ENCODE peak calls at places on chromosomes 13 and 19, in seven cellular contexts. Q, U, I, J, W, K and P are unnamed samples.

GRCh38 chr13:25683056-25683455 is 311.3 kb downstream of the ATP8A2 start:
- DNase-seq in J (no peak), I (no peak), W (no peak), K (no peak), U (no peak), Q (no peak), P (no peak)

GRCh38 chr19:1169921-1170885 is 3.9 kb downstream of the SBNO2 start:
- DNase-seq in K (peak), Q (no peak), I (no peak), U (no peak), W (peak), J (peak), P (peak)

GRCh38 chr19:31114585-31114984 is 234.7 kb downstream of the TSHZ3 start:
- DNase-seq in U (no peak), J (peak), W (no peak), Q (no peak), I (no peak), K (no peak), P (no peak)

GRCh38 chr19:10084803-10085202 is 1.3 kb upstream of the SHFL start:
- DNase-seq in W (no peak), J (no peak), K (no peak), Q (no peak), I (no peak), U (no peak), P (no peak)

GRCh38 chr19:18287836-18288772 is 6.7 kb upstream of the JUND start:
- DNase-seq in Q (no peak), W (no peak), K (no peak), I (no peak), J (peak), U (no peak), P (no peak)

GRCh38 chr13:34303346-34303745 is 485.4 kb downstream of the RFC3 start:
- DNase-seq in W (no peak), I (no peak), K (no peak), U (no peak), J (no peak), Q (no peak), P (no peak)

GRCh38 chr13:29474991-29475390 is 120.5 kb downstream of the SLC7A1 start:
- DNase-seq in U (no peak), W (no peak), Q (no peak), K (no peak), I (peak), J (peak), P (no peak)

GRCh38 chr13:46041335-46041934 is 11.1 kb downstream of the ZC3H13 start:
- DNase-seq in J (peak), Q (no peak), K (no peak), W (no peak), I (peak), U (no peak), P (no peak)

GRCh38 chr13:26502826-26503225 is 54.7 kb upstream of the WASF3 start:
- DNase-seq in Q (peak), J (peak), I (peak), K (no peak), W (no peak), U (peak), P (peak)

GRCh38 chr19:50629194-50629593 is 10.5 kb downstream of the SYT3 start:
- DNase-seq in J (no peak), I (no peak), W (no peak), K (no peak), U (no peak), Q (no peak), P (no peak)

GRCh38 chr19:18612772-18613588 is at the start of gene TMEM59L:
- DNase-seq in J (no peak), Q (no peak), W (no peak), K (no peak), U (no peak), I (no peak), P (no peak)

GRCh38 chr13:50303963-50304721 is 288.9 kb downstream of the KCNRG start:
- DNase-seq in Q (no peak), I (no peak), K (no peak), J (no peak), U (no peak), W (no peak), P (no peak)

GRCh38 chr13:30159446-30159839 is 147.9 kb downstream of the KATNAL1 start:
- DNase-seq in Q (no peak), U (no peak), K (no peak), J (peak), I (peak), W (no peak), P (no peak)

GRCh38 chr19:55646889-55647731 is 902 bp upstream of the CCDC106 start:
- DNase-seq in I (no peak), U (no peak), J (no peak), K (no peak), Q (no peak), W (no peak), P (no peak)

GRCh38 chr19:23766951-23767350 is 8.3 kb upstream of the ZNF681 start:
- DNase-seq in U (no peak), I (no peak), K (no peak), Q (no peak), J (no peak), W (no peak), P (no peak)

GRCh38 chr19:23762884-23763711 is 4.4 kb upstream of the ZNF681 start:
- DNase-seq in K (peak), W (peak), U (peak), J (peak), Q (peak), I (peak), P (peak)

GRCh38 chr19:23769691-23770468 is 11.2 kb upstream of the ZNF681 start:
- DNase-seq in J (no peak), U (no peak), W (no peak), K (no peak), I (no peak), Q (no peak), P (no peak)

GRCh38 chr19:23762548-23762883 is 3.8 kb upstream of the ZNF681 start:
- DNase-seq in U (no peak), K (no peak), I (no peak), W (no peak), Q (no peak), J (no peak), P (no peak)

DNA sequence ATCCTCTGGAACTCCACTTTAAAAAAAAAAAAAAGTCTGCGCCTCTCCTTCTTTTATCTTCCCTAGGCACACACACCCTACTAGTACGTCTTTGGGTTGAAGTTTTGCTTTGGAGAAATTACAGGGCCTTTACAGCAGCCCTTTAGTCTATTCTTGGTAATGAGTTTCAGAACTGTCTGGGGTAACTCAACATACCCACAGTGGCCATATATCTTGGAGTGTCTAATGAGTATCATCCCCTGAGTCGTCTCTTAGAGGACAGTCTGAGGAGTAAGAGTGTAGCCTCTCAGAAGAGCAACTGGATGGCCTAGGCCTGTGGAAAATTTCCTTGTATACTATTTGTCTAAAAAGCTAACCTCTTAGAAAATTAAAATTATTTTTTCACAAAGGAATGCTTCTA is 6.1 kb upstream of the ZNF681 start:
- DNase-seq in W (no peak), K (no peak), I (no peak), J (no peak), U (no peak), Q (no peak), P (no peak)
- H3K4me3 ChIP-seq in W (no peak), K (no peak), I (no peak), J (no peak), U (no peak), Q (no peak), P (peak)

GRCh38 chr19:32406161-32407003 is 812 bp downstream of the DPY19L3 start:
- DNase-seq in Q (no peak), W (no peak), U (no peak), I (no peak), K (no peak), J (peak), P (no peak)
- TF ChIP-seq CTCF in Q (no peak), W (peak), U (no peak), I (no peak), K (no peak), J (no peak), P (no peak)

GRCh38 chr13:101150998-101151397 is 265.3 kb downstream of the NALCN start:
- DNase-seq in U (no peak), Q (no peak), K (no peak), J (peak), I (peak), W (no peak), P (no peak)
- H3K4me3 ChIP-seq in U (no peak), Q (no peak), K (no peak), J (no peak), I (no peak), W (no peak), P (no peak)

GRCh38 chr19:5273782-5274181 is 66.8 kb downstream of the PTPRS start:
- DNase-seq in I (no peak), W (no peak), U (no peak), J (no peak), Q (no peak), K (no peak), P (no peak)

GRCh38 chr19:5268801-5269200 is 71.8 kb downstream of the PTPRS start:
- DNase-seq in W (no peak), I (no peak), J (no peak), K (no peak), U (no peak), Q (no peak), P (no peak)

GRCh38 chr19:5269926-5270325 is 70.7 kb downstream of the PTPRS start:
- DNase-seq in Q (no peak), W (no peak), I (no peak), J (no peak), K (no peak), U (no peak), P (no peak)

GRCh38 chr19:5269279-5269678 is 71.3 kb downstream of the PTPRS start:
- DNase-seq in Q (no peak), U (no peak), K (no peak), W (no peak), I (no peak), J (no peak), P (no peak)

GRCh38 chr19:5271145-5271544 is 69.5 kb downstream of the PTPRS start:
- DNase-seq in W (no peak), Q (no peak), J (no peak), U (no peak), I (peak), K (no peak), P (no peak)
- TF ChIP-seq CTCF in W (peak), Q (no peak), J (no peak), U (no peak), I (peak), K (no peak), P (no peak)

DNA sequence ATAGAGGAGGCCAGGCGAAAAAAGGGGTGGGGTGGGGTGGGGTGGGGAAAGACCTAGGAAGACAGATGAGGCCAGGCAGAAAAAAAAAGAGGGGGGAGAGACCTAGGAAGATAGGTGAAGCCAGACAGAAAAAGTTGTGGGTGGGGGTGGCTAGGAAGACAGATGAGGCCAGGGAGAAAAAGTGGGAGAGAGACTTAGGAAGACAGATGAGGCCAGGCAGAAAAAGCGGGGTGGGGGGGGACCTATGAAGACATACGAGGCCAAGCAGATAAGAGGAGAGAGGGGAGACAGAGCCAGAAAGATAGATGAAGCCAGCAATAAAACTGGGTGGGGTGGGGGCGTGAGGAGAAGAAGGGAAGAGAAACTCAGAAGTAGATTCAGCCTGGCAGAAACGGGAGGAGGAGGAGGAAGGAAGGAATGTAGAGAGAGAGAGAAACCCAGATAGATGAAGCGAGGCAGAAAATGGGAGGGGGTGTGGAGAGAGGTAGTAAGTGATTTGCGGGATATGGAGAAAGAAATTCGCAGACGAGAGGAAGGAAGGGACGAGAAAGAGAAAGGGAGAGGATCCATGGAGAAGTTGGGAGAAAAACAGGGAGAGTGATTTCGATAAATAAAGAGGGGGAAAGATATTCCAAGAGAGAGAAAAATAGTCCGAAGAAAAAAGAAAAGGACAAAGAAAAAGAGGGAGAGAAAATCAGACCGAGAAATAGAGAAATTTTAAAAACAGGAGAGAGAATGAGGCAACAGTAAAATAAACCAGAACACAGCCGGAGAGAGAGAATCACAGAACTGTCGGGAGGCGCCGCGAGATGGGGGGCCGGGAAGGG is 12.2 kb upstream of the CACNG6 start:
- DNase-seq in K (no peak), J (no peak), I (no peak), U (no peak), Q (no peak), W (no peak), P (no peak)
- H3K4me3 ChIP-seq in K (no peak), J (peak), I (peak), U (no peak), Q (peak), W (no peak), P (no peak)

DNA sequence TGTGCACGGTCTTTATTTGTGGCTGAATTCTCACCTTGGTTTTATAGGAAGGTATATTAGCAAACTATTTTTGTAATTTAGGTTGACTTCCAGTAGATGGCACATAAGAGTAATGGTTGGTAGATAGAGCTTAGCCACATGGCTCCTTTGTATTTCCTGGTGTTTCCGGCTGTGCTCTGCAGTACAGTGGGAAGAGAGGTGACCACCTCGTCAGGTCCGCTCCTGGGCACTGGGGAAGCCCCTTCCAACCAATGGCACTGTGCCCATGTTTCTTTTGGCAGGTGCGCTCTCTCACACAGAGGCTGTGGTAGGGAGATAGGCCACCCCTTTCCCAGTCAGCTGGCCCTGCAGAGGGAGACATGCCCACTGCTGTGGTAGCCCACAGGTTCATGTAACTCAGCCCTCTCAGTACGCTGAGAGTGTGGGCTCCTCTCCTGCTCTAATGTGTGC is 74.3 kb upstream of the ATP12A start:
- DNase-seq in K (no peak), Q (no peak), W (no peak), U (no peak), I (peak), J (no peak), P (no peak)
- TF ChIP-seq CTCF in K (peak), Q (no peak), W (peak), U (no peak), I (peak), J (no peak), P (peak)